ENCODE peak calls at places on chromosomes 12 and 14, in nine cellular contexts. D is endothelial cell; C is HEK293T; N is choroid plexus epithelial cell; V is activated naive CD4-positive, alpha-beta T cell treated with anti-CD3 and anti-CD28 coated beads for 36 hours; F is NCI-H774; W is bronchial epithelial cell; Z is HTR-8/SVneo; H is activated T-cell treated with anti-CD3 and anti-CD28 coated beads for 24 hours. Q is an unnamed sample.

GRCh38 chr14:28406181-28406580 is 360.4 kb upstream of the FOXG1 start:
- DNase-seq in Z (no peak), C (no peak), H (no peak), F (no peak), N (peak), W (no peak), D (no peak), V (no peak), Q (no peak)

GRCh38 chr12:6341439-6342139 is at the start of gene TNFRSF1A:
- DNase-seq in H (no peak), W (peak), Z (peak), D (peak), V (peak), F (no peak), N (peak), C (peak), Q (no peak)

GRCh38 chr14:99327458-99328250 is 55.7 kb upstream of the BCL11B start:
- DNase-seq in F (no peak), H (no peak), W (peak), Z (peak), V (no peak), N (no peak), C (no peak), D (no peak), Q (no peak)

GRCh38 chr12:124616394-124617343 is 49.3 kb upstream of the NCOR2 start:
- DNase-seq in D (no peak), V (no peak), N (no peak), H (no peak), Z (no peak), C (no peak), F (no peak), W (no peak), Q (no peak)

GRCh38 chr12:125518074-125518473 is 452.8 kb downstream of the AACS start:
- DNase-seq in V (no peak), F (no peak), H (no peak), N (no peak), Z (no peak), W (no peak), C (no peak), D (peak), Q (no peak)

GRCh38 chr12:76113800-76114757 is 29.6 kb upstream of the NAP1L1 start:
- DNase-seq in Z (no peak), W (peak), C (no peak), V (no peak), N (no peak), F (no peak), D (no peak), H (no peak), Q (no peak)

GRCh38 chr14:24238123-24238522 is 4.3 kb downstream of the TINF2 start:
- DNase-seq in C (no peak), N (no peak), W (peak), Z (no peak), F (no peak), V (no peak), D (no peak), H (no peak), Q (no peak)

GRCh38 chr12:57461904-57462306 is 2.3 kb downstream of the GLI1 start:
- DNase-seq in D (no peak), W (no peak), V (no peak), N (no peak), F (no peak), Z (peak), H (no peak), C (no peak), Q (no peak)

GRCh38 chr12:85191-85666 is 18.7 kb downstream of the IQSEC3 start:
- DNase-seq in F (no peak), H (no peak), N (no peak), V (no peak), Z (no peak), W (no peak), D (no peak), C (no peak), Q (no peak)

GRCh38 chr12:5864913-5865312 is 80.1 kb downstream of the ANO2 start:
- DNase-seq in V (no peak), H (no peak), F (no peak), C (no peak), W (peak), Z (no peak), D (no peak), N (no peak), Q (no peak)

GRCh38 chr12:27907766-27908165 is 64.8 kb downstream of the PTHLH start:
- DNase-seq in C (no peak), N (peak), H (no peak), Z (no peak), W (peak), V (no peak), D (no peak), F (no peak), Q (no peak)

GRCh38 chr12:123427036-123427769 is 9.3 kb downstream of the RILPL2 start:
- DNase-seq in V (peak), Z (no peak), C (no peak), F (no peak), N (no peak), H (no peak), D (no peak), W (no peak), Q (no peak)

GRCh38 chr12:79648872-79649271 is 41.9 kb downstream of the PAWR start:
- DNase-seq in V (no peak), C (no peak), N (peak), D (no peak), F (no peak), Z (no peak), W (no peak), H (no peak), Q (no peak)

GRCh38 chr12:48985475-48985897 is 7.4 kb downstream of the WNT1 start:
- DNase-seq in C (no peak), D (no peak), Z (no peak), V (no peak), F (no peak), N (no peak), W (no peak), H (no peak), Q (no peak)

GRCh38 chr14:100608586-100609330 is 21.5 kb upstream of the BEGAIN start:
- DNase-seq in F (no peak), V (no peak), W (no peak), C (no peak), Z (no peak), H (no peak), D (no peak), N (no peak), Q (no peak)

GRCh38 chr12:54605138-54605970 is 16.9 kb upstream of the PPP1R1A start:
- DNase-seq in V (no peak), H (no peak), F (no peak), D (no peak), C (no peak), N (no peak), W (no peak), Z (no peak), Q (no peak)

GRCh38 chr12:51886021-51886710 is 1.7 kb upstream of the ANKRD33 start:
- DNase-seq in V (peak), Z (peak), N (peak), C (no peak), H (peak), F (no peak), W (peak), D (no peak), Q (peak)

GRCh38 chr14:31357279-31357678 is 63.1 kb downstream of the HEATR5A start:
- DNase-seq in N (no peak), Z (no peak), F (no peak), W (no peak), V (no peak), C (no peak), D (no peak), H (no peak), Q (no peak)

GRCh38 chr12:121613424-121613823 is 12.9 kb upstream of the ORAI1 start:
- DNase-seq in Z (no peak), V (no peak), N (no peak), D (no peak), C (no peak), W (no peak), H (no peak), F (no peak), Q (no peak)

GRCh38 chr12:66584673-66585072 is 94.2 kb downstream of the GRIP1 start:
- DNase-seq in N (peak), Z (peak), F (no peak), D (no peak), V (no peak), W (peak), H (no peak), C (no peak), Q (no peak)

GRCh38 chr12:76356094-76356493 is 7.9 kb upstream of the BBS10 start:
- DNase-seq in N (no peak), D (no peak), F (no peak), H (no peak), C (no peak), V (no peak), W (no peak), Z (no peak), Q (no peak)

GRCh38 chr12:19131020-19131431 is 1.5 kb downstream of the PLEKHA5 start:
- DNase-seq in V (no peak), D (peak), H (no peak), Z (peak), W (peak), N (peak), C (peak), F (no peak), Q (no peak)

GRCh38 chr12:16063728-16064127 is 152.6 kb downstream of the DERA start:
- DNase-seq in F (no peak), W (no peak), Z (no peak), N (peak), V (no peak), C (no peak), H (no peak), D (no peak), Q (no peak)

GRCh38 chr12:118299791-118300460 is 72.8 kb downstream of the TAOK3 start:
- DNase-seq in Z (no peak), W (no peak), H (no peak), C (no peak), D (no peak), F (no peak), N (peak), V (no peak), Q (no peak)